ENCODE peak calls at places on chromosomes 16 and 17, in five cellular contexts. Q is K562, C is SK-N-SH, F is GM12878, T is HepG2. H is an unnamed sample.

GRCh38 chr16:14302399-14303181 is 231.5 kb downstream of the MRTFB start:
- DNase-seq in C (peak; percentile 85), Q (peak; percentile 70), T (no peak), F (no peak), H (no peak)

GRCh38 chr16:55349867-55350266 is 25.9 kb downstream of the IRX6 start:
- DNase-seq in C (no peak), F (no peak), T (no peak), Q (no peak), H (no peak)

GRCh38 chr16:49415083-49415482 is 41.5 kb downstream of the C16orf78 start:
- DNase-seq in F (no peak), C (no peak), T (peak; percentile 45), Q (no peak), H (no peak)

GRCh38 chr17:42653179-42654124 is 5.6 kb upstream of the TUBG2 start:
- DNase-seq in T (no peak), F (no peak), C (peak; percentile 83), Q (peak; percentile 44), H (peak; percentile 68)

GRCh38 chr16:57092786-57093301 is 461 bp downstream of the CPNE2 start:
- DNase-seq in F (no peak), C (peak; percentile 85), Q (peak; percentile 79), T (no peak), H (peak; percentile 81)

GRCh38 chr17:2904135-2904534 is 107.9 kb downstream of the RAP1GAP2 start:
- DNase-seq in Q (no peak), C (peak; percentile 78), F (no peak), T (no peak), H (no peak)

GRCh38 chr16:55056585-55057520 is 126.2 kb downstream of the IRX5 start:
- DNase-seq in Q (no peak), C (peak; percentile 87), T (no peak), F (no peak), H (no peak)

GRCh38 chr17:73091770-73092517 is 544 bp downstream of the SLC39A11 start:
- DNase-seq in Q (peak; percentile 64), C (no peak), F (no peak), T (peak; percentile 67), H (no peak)

GRCh38 chr16:3175157-3176153 is 12.5 kb upstream of the OR1F1 start:
- DNase-seq in T (peak; percentile 78), F (no peak), C (no peak), Q (peak; percentile 52), H (peak; percentile 96)

GRCh38 chr17:16463341-16464000 is 28.5 kb downstream of the LRRC75A start:
- DNase-seq in F (no peak), C (peak; percentile 95), Q (no peak), T (no peak), H (no peak)

GRCh38 chr16:65601781-65602180 is 479.9 kb upstream of the CDH11 start:
- DNase-seq in Q (no peak), F (no peak), C (no peak), T (no peak), H (no peak)

GRCh38 chr16:16025214-16025968 is 76.0 kb downstream of the ABCC1 start:
- DNase-seq in F (no peak), C (no peak), Q (peak; percentile 24), T (no peak), H (no peak)

GRCh38 chr16:27046958-27047357 is 19.8 kb upstream of the C16orf82 start:
- DNase-seq in F (no peak), Q (no peak), T (no peak), C (no peak), H (no peak)

GRCh38 chr16:25636662-25637061 is 55.1 kb upstream of the HS3ST4 start:
- DNase-seq in C (no peak), T (no peak), F (no peak), Q (no peak), H (no peak)

GRCh38 chr17:20187049-20187448 is 177.9 kb downstream of the SPECC1 start:
- DNase-seq in Q (no peak), T (no peak), F (no peak), C (no peak), H (no peak)

DNA sequence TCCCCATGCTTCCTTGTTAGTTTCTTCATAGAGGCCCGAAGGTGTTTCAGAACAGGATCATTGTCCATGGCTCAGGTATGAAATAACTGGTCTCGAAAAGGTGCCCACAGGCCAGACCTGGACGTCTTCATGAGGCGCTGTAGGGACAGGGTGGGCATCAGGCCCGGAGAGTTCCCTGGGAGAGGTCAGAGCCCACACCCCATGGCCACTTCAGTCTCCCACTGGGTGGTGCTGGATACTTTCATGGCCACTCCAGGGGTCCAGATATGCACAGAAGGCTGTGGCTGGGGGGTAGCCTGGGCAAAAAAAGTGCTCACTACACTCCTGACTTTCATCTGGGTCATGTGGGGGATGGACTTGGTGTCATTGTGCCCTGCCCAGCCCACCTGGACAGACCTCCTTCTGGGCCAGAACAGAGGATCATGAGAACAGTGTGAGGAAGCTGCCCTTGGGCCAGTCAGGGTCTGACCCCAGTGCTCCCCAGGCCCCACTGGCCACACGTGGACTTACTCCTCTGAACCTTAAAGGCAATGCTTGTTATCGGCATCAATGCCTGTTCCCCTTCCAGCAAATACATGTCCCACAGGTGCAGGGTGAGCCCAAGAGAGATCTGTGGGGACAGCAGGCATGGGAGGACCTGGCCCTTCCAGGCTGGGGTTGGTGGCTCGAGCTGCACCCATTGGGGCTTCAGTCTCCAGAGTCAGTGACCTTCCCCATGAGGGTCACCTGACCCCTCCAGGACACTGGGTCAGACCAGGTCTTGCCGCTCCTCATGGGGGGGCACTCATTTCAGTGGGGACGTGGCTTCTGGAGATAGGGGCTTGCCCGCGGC is 36.9 kb downstream of the LGALS9 start:
- DNase-seq in Q (no peak), F (no peak), T (no peak), C (no peak), H (no peak)
- TF ChIP-seq JUND in Q (no peak), F (no peak), T (no peak), C (no peak), H (no peak)

GRCh38 chr16:71896688-71897368 is 1.5 kb downstream of the IST1 start:
- DNase-seq in Q (no peak), C (no peak), F (no peak), T (no peak), H (no peak)
- TF ChIP-seq GABPA in Q (no peak), C (no peak), F (no peak), T (no peak), H (no peak)

GRCh38 chr16:68257251-68257905 is 6.9 kb upstream of the SLC7A6 start:
- DNase-seq in Q (no peak), T (no peak), C (no peak), F (no peak), H (no peak)
- H3K4me2 ChIP-seq in Q (no peak overlapping the region), T (peak overlapping the region; percentile 67), C (peak overlapping the region; percentile 12), F (peak overlapping the region; percentile 18), H (no peak overlapping the region)

GRCh38 chr16:30041841-30042240 is 10.8 kb upstream of the TLCD3B start:
- DNase-seq in T (no peak), F (no peak), Q (no peak), C (no peak), H (no peak)
- TF ChIP-seq JUND in T (no peak), F (no peak), Q (no peak), C (no peak), H (no peak)

GRCh38 chr16:18039931-18040330 is 296.6 kb downstream of the NPIPA8 start:
- DNase-seq in T (no peak), C (no peak), Q (no peak), F (no peak), H (no peak)
- TF ChIP-seq GABPA in T (no peak), C (no peak), Q (no peak), F (no peak), H (no peak)

DNA sequence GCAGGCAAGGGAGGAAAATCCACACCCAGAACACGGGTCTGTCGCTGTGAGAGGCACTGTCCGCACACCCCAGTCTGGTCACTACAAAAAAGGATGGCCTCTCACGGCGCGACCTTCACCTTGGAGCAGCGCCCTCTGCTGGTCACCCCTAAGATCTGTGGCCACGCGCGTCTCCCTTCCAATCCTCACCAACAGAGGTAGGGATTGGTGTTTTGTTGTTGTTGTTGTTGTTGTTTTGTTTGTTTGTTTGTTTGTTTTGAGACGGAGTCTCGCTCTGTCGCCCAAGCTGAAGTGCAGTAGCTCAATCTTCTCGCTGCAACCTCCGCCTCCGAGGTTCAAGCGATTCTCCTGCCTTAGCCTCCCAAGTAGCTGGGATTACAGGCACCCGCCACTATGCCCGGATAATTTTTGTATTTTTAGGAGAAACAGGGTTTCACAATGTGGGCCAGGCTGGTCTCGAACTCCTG is 15.0 kb upstream of the C17orf58 start:
- DNase-seq in F (no peak), Q (peak; percentile 74), T (peak; percentile 39), C (peak; percentile 78), H (peak; percentile 92)
- H3K4me2 ChIP-seq in F (peak overlapping the region; percentile 82), Q (peak overlapping the region; percentile 62), T (peak overlapping the region; percentile 68), C (no peak overlapping the region), H (peak overlapping the region; percentile 14)

GRCh38 chr17:64259436-64259835 is 3.6 kb downstream of the TEX2 start:
- DNase-seq in T (no peak), C (no peak), F (no peak), Q (no peak), H (no peak)

GRCh38 chr17:64261422-64262124 is 1.5 kb downstream of the TEX2 start:
- DNase-seq in Q (no peak), F (no peak), T (no peak), C (no peak), H (no peak)

GRCh38 chr17:64262422-64263260 is at the start of gene TEX2:
- DNase-seq in T (peak; percentile 39), F (no peak), C (peak; percentile 86), Q (peak; percentile 47), H (no peak)

GRCh38 chr17:64262125-64262421 is 987 bp downstream of the TEX2 start:
- DNase-seq in Q (no peak), T (peak; percentile 41), F (no peak), C (no peak), H (no peak)

GRCh38 chr17:64259922-64260321 is 3.1 kb downstream of the TEX2 start:
- DNase-seq in F (no peak), T (no peak), Q (no peak), C (no peak), H (no peak)
- TF ChIP-seq JUND in F (no peak), T (no peak), Q (no peak), C (no peak), H (no peak)

DNA sequence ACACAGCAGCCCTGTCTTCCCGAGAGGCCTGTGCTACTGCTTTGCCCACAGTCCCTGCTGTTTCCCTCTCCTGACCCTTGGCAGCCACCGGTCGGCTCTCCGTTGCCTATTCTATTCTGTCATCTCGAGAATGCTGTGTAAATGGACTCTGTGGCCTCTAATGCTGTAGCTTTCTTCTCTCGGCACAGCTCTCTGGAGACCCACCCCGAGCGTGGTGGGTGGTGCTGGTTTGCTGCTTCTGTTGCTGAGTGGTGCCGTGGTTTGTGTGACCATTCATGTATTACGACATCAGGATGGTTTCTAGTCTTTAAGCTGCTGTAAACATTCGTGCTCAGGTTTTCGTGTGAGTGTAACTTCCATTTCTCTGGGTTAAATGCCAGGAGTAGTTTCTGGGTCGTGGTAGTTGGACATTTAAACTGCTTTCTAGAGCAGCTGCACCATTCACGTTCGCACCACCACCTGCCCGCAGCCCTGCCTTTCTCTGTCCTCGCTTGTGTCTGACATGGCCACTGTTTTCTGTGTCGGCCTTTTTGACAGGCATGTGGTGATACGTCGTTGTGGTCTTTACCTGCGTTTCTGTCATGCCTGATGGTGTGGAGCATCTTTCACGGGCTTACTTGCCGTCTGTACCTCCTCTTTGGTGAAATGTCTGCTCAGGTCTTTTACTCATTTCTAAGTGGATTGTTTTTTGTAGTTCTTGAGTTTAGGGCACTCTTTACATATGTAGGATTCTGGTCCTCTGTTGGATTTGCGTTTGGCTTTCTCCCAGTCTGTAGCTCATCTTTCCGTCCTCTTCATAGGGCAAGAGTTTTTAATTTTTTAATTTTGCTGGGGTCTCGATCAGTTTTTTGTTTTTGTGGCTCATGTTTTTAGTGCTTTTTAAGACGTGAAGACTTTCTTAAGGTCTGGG is 47.7 kb upstream of the ZNF750 start:
- DNase-seq in F (no peak), Q (no peak), T (peak; percentile 83), C (no peak), H (no peak)
- TF ChIP-seq GABPA in F (no peak), Q (no peak), T (no peak), C (no peak), H (no peak)

GRCh38 chr16:81515281-81515680 is 70.7 kb downstream of the CMIP start:
- DNase-seq in F (no peak), Q (no peak), C (no peak), T (no peak), H (no peak)
- H3K4me2 ChIP-seq in F (no peak overlapping the region), Q (no peak overlapping the region), C (no peak overlapping the region), T (no peak overlapping the region), H (no peak overlapping the region)